ENCODE peak calls at places on chromosomes 1 and 21, in nine cellular contexts. One of them, this sample, is unnamed.

GRCh38 chr21:33684923-33685560 is 42.7 kb downstream of the ITSN1 start:
- DNase-seq in cerebellum: no peak
- DNase-seq in GM20000: no peak
- DNase-seq in cardiac muscle cell: peak
- DNase-seq in OCI-LY7: no peak
- DNase-seq in HT1080: no peak
- DNase-seq in naive thymus-derived CD8-positive, alpha-beta T cell: no peak
- DNase-seq in fibroblast of the aortic adventitia: peak
- DNase-seq in mesenteric fat pad: no peak
- DNase-seq in this sample: no peak

GRCh38 chr1:182444497-182444896 is 5.4 kb upstream of the RGSL1 start:
- DNase-seq in cardiac muscle cell: no peak
- DNase-seq in OCI-LY7: no peak
- DNase-seq in HT1080: no peak
- DNase-seq in cerebellum: no peak
- DNase-seq in fibroblast of the aortic adventitia: no peak
- DNase-seq in mesenteric fat pad: no peak
- DNase-seq in naive thymus-derived CD8-positive, alpha-beta T cell: no peak
- DNase-seq in GM20000: peak
- DNase-seq in this sample: no peak

GRCh38 chr1:33918368-33918767 is 54.5 kb downstream of the HMGB4 start:
- DNase-seq in OCI-LY7: no peak
- DNase-seq in mesenteric fat pad: no peak
- DNase-seq in cardiac muscle cell: peak
- DNase-seq in fibroblast of the aortic adventitia: peak
- DNase-seq in naive thymus-derived CD8-positive, alpha-beta T cell: no peak
- DNase-seq in HT1080: peak
- DNase-seq in GM20000: no peak
- DNase-seq in cerebellum: no peak
- DNase-seq in this sample: no peak

GRCh38 chr1:20385630-20386029 is 95.0 kb downstream of the VWA5B1 start:
- DNase-seq in cardiac muscle cell: no peak
- DNase-seq in GM20000: no peak
- DNase-seq in fibroblast of the aortic adventitia: no peak
- DNase-seq in naive thymus-derived CD8-positive, alpha-beta T cell: no peak
- DNase-seq in cerebellum: no peak
- DNase-seq in mesenteric fat pad: no peak
- DNase-seq in HT1080: no peak
- DNase-seq in OCI-LY7: peak
- DNase-seq in this sample: no peak

GRCh38 chr1:66168467-66168887 is 365.5 kb upstream of the SGIP1 start:
- DNase-seq in GM20000: no peak
- DNase-seq in fibroblast of the aortic adventitia: no peak
- DNase-seq in OCI-LY7: peak
- DNase-seq in naive thymus-derived CD8-positive, alpha-beta T cell: no peak
- DNase-seq in cerebellum: no peak
- DNase-seq in HT1080: peak
- DNase-seq in mesenteric fat pad: no peak
- DNase-seq in cardiac muscle cell: peak
- DNase-seq in this sample: no peak

GRCh38 chr1:50774759-50775351 is 185.2 kb downstream of the FAF1 start:
- DNase-seq in mesenteric fat pad: no peak
- DNase-seq in fibroblast of the aortic adventitia: peak
- DNase-seq in cerebellum: peak
- DNase-seq in OCI-LY7: peak
- DNase-seq in HT1080: peak
- DNase-seq in naive thymus-derived CD8-positive, alpha-beta T cell: no peak
- DNase-seq in GM20000: peak
- DNase-seq in cardiac muscle cell: peak
- DNase-seq in this sample: peak

GRCh38 chr1:53552146-53552940 is 93.1 kb downstream of the DMRTB1 start:
- DNase-seq in naive thymus-derived CD8-positive, alpha-beta T cell: no peak
- DNase-seq in cardiac muscle cell: no peak
- DNase-seq in fibroblast of the aortic adventitia: no peak
- DNase-seq in OCI-LY7: no peak
- DNase-seq in HT1080: no peak
- DNase-seq in GM20000: no peak
- DNase-seq in cerebellum: no peak
- DNase-seq in mesenteric fat pad: peak
- DNase-seq in this sample: no peak

GRCh38 chr21:42785666-42786427 is 93.5 kb downstream of the WDR4 start:
- DNase-seq in cerebellum: no peak
- DNase-seq in mesenteric fat pad: no peak
- DNase-seq in HT1080: no peak
- DNase-seq in fibroblast of the aortic adventitia: no peak
- DNase-seq in naive thymus-derived CD8-positive, alpha-beta T cell: no peak
- DNase-seq in cardiac muscle cell: no peak
- DNase-seq in GM20000: no peak
- DNase-seq in OCI-LY7: no peak
- DNase-seq in this sample: no peak

GRCh38 chr1:111249960-111250359 is 22.4 kb downstream of the CHI3L2 start:
- DNase-seq in HT1080: no peak
- DNase-seq in cerebellum: no peak
- DNase-seq in OCI-LY7: no peak
- DNase-seq in naive thymus-derived CD8-positive, alpha-beta T cell: no peak
- DNase-seq in GM20000: no peak
- DNase-seq in fibroblast of the aortic adventitia: no peak
- DNase-seq in mesenteric fat pad: no peak
- DNase-seq in cardiac muscle cell: no peak
- DNase-seq in this sample: no peak

GRCh38 chr21:41360072-41360821 is 1.6 kb upstream of the MX2 start:
- DNase-seq in HT1080: no peak
- DNase-seq in GM20000: no peak
- DNase-seq in OCI-LY7: peak
- DNase-seq in mesenteric fat pad: peak
- DNase-seq in fibroblast of the aortic adventitia: peak
- DNase-seq in cerebellum: no peak
- DNase-seq in cardiac muscle cell: peak
- DNase-seq in naive thymus-derived CD8-positive, alpha-beta T cell: no peak
- DNase-seq in this sample: no peak

GRCh38 chr1:53906121-53906520 is 12.1 kb downstream of the DIO1 start:
- DNase-seq in fibroblast of the aortic adventitia: no peak
- DNase-seq in cardiac muscle cell: no peak
- DNase-seq in naive thymus-derived CD8-positive, alpha-beta T cell: no peak
- DNase-seq in GM20000: no peak
- DNase-seq in HT1080: no peak
- DNase-seq in mesenteric fat pad: no peak
- DNase-seq in cerebellum: no peak
- DNase-seq in OCI-LY7: no peak
- DNase-seq in this sample: no peak

GRCh38 chr1:213604477-213604876 is 383.3 kb upstream of the PROX1 start:
- DNase-seq in HT1080: no peak
- DNase-seq in GM20000: no peak
- DNase-seq in OCI-LY7: no peak
- DNase-seq in cerebellum: peak
- DNase-seq in fibroblast of the aortic adventitia: no peak
- DNase-seq in cardiac muscle cell: no peak
- DNase-seq in naive thymus-derived CD8-positive, alpha-beta T cell: no peak
- DNase-seq in mesenteric fat pad: no peak
- DNase-seq in this sample: no peak

GRCh38 chr1:172359531-172359991 is 60.9 kb upstream of the C1orf105 start:
- DNase-seq in OCI-LY7: no peak
- DNase-seq in cerebellum: no peak
- DNase-seq in fibroblast of the aortic adventitia: peak
- DNase-seq in HT1080: peak
- DNase-seq in GM20000: no peak
- DNase-seq in cardiac muscle cell: peak
- DNase-seq in naive thymus-derived CD8-positive, alpha-beta T cell: no peak
- DNase-seq in mesenteric fat pad: no peak
- DNase-seq in this sample: no peak

GRCh38 chr21:35940074-35940927 is 120.0 kb downstream of the SETD4 start:
- DNase-seq in cerebellum: peak
- DNase-seq in mesenteric fat pad: no peak
- DNase-seq in naive thymus-derived CD8-positive, alpha-beta T cell: no peak
- DNase-seq in OCI-LY7: peak
- DNase-seq in HT1080: peak
- DNase-seq in fibroblast of the aortic adventitia: peak
- DNase-seq in GM20000: peak
- DNase-seq in cardiac muscle cell: peak
- DNase-seq in this sample: no peak

GRCh38 chr1:204709021-204709420 is 23.5 kb upstream of the LRRN2 start:
- DNase-seq in mesenteric fat pad: peak
- DNase-seq in GM20000: no peak
- DNase-seq in naive thymus-derived CD8-positive, alpha-beta T cell: no peak
- DNase-seq in cerebellum: no peak
- DNase-seq in fibroblast of the aortic adventitia: no peak
- DNase-seq in cardiac muscle cell: no peak
- DNase-seq in OCI-LY7: no peak
- DNase-seq in HT1080: no peak
- DNase-seq in this sample: no peak

GRCh38 chr1:41681331-41682136 is 197.1 kb upstream of the EDN2 start:
- DNase-seq in cerebellum: no peak
- DNase-seq in OCI-LY7: no peak
- DNase-seq in naive thymus-derived CD8-positive, alpha-beta T cell: no peak
- DNase-seq in HT1080: peak
- DNase-seq in fibroblast of the aortic adventitia: no peak
- DNase-seq in cardiac muscle cell: peak
- DNase-seq in mesenteric fat pad: no peak
- DNase-seq in GM20000: no peak
- DNase-seq in this sample: no peak

GRCh38 chr1:208267896-208268295 is 23.7 kb upstream of the PLXNA2 start:
- DNase-seq in OCI-LY7: no peak
- DNase-seq in HT1080: no peak
- DNase-seq in mesenteric fat pad: no peak
- DNase-seq in cardiac muscle cell: no peak
- DNase-seq in cerebellum: peak
- DNase-seq in fibroblast of the aortic adventitia: no peak
- DNase-seq in GM20000: no peak
- DNase-seq in naive thymus-derived CD8-positive, alpha-beta T cell: no peak
- DNase-seq in this sample: no peak

GRCh38 chr1:94106716-94107115 is 14.2 kb downstream of the ABCA4 start:
- DNase-seq in naive thymus-derived CD8-positive, alpha-beta T cell: no peak
- DNase-seq in OCI-LY7: no peak
- DNase-seq in mesenteric fat pad: peak
- DNase-seq in fibroblast of the aortic adventitia: no peak
- DNase-seq in GM20000: no peak
- DNase-seq in HT1080: peak
- DNase-seq in cardiac muscle cell: no peak
- DNase-seq in cerebellum: no peak
- DNase-seq in this sample: no peak

GRCh38 chr1:54335396-54336056 is 70.7 kb downstream of the SSBP3 start:
- DNase-seq in naive thymus-derived CD8-positive, alpha-beta T cell: no peak
- DNase-seq in fibroblast of the aortic adventitia: peak
- DNase-seq in GM20000: no peak
- DNase-seq in OCI-LY7: no peak
- DNase-seq in cerebellum: no peak
- DNase-seq in HT1080: peak
- DNase-seq in cardiac muscle cell: peak
- DNase-seq in mesenteric fat pad: no peak
- DNase-seq in this sample: no peak

GRCh38 chr1:235513495-235514366 is 9.5 kb upstream of the B3GALNT2 start:
- DNase-seq in cardiac muscle cell: peak
- DNase-seq in OCI-LY7: peak
- DNase-seq in HT1080: peak
- DNase-seq in cerebellum: peak
- DNase-seq in naive thymus-derived CD8-positive, alpha-beta T cell: no peak
- DNase-seq in mesenteric fat pad: no peak
- DNase-seq in fibroblast of the aortic adventitia: peak
- DNase-seq in GM20000: peak
- DNase-seq in this sample: peak

GRCh38 chr1:19156676-19157075 is 53.4 kb downstream of the UBR4 start:
- DNase-seq in mesenteric fat pad: no peak
- DNase-seq in OCI-LY7: no peak
- DNase-seq in naive thymus-derived CD8-positive, alpha-beta T cell: no peak
- DNase-seq in cardiac muscle cell: peak
- DNase-seq in fibroblast of the aortic adventitia: peak
- DNase-seq in GM20000: no peak
- DNase-seq in cerebellum: no peak
- DNase-seq in HT1080: peak
- DNase-seq in this sample: no peak

GRCh38 chr1:33893147-33893830 is 29.4 kb downstream of the HMGB4 start:
- DNase-seq in cardiac muscle cell: peak
- DNase-seq in naive thymus-derived CD8-positive, alpha-beta T cell: no peak
- DNase-seq in cerebellum: no peak
- DNase-seq in HT1080: no peak
- DNase-seq in GM20000: no peak
- DNase-seq in OCI-LY7: no peak
- DNase-seq in fibroblast of the aortic adventitia: peak
- DNase-seq in mesenteric fat pad: no peak
- DNase-seq in this sample: no peak

GRCh38 chr1:89698624-89699023 is 65.7 kb downstream of the LRRC8C start:
- DNase-seq in naive thymus-derived CD8-positive, alpha-beta T cell: no peak
- DNase-seq in mesenteric fat pad: no peak
- DNase-seq in HT1080: no peak
- DNase-seq in cerebellum: no peak
- DNase-seq in OCI-LY7: no peak
- DNase-seq in GM20000: no peak
- DNase-seq in fibroblast of the aortic adventitia: no peak
- DNase-seq in cardiac muscle cell: no peak
- DNase-seq in this sample: peak

GRCh38 chr1:27366113-27366410 is 699 bp downstream of the MAP3K6 start:
- DNase-seq in GM20000: peak
- DNase-seq in OCI-LY7: peak
- DNase-seq in naive thymus-derived CD8-positive, alpha-beta T cell: peak
- DNase-seq in cerebellum: peak
- DNase-seq in HT1080: peak
- DNase-seq in mesenteric fat pad: peak
- DNase-seq in fibroblast of the aortic adventitia: no peak
- DNase-seq in cardiac muscle cell: peak
- DNase-seq in this sample: peak

GRCh38 chr1:198300451-198300850 is 143.7 kb downstream of the NEK7 start:
- DNase-seq in mesenteric fat pad: no peak
- DNase-seq in fibroblast of the aortic adventitia: no peak
- DNase-seq in OCI-LY7: no peak
- DNase-seq in GM20000: no peak
- DNase-seq in cerebellum: no peak
- DNase-seq in cardiac muscle cell: no peak
- DNase-seq in naive thymus-derived CD8-positive, alpha-beta T cell: no peak
- DNase-seq in HT1080: no peak
- DNase-seq in this sample: no peak